ENCODE peak calls at places on chromosomes 2 and 18, in four cellular contexts. I is A549, R is GM12878, S is K562. V is an unnamed sample.

GRCh38 chr2:39135678-39136259 is 14.9 kb upstream of the SOS1 start:
- DNase-seq in R (no peak), I (no peak), S (no peak), V (no peak)

GRCh38 chr18:44729631-44730101 is 49.0 kb downstream of the SETBP1 start:
- DNase-seq in S (no peak), R (no peak), I (no peak), V (peak; percentile 79)

GRCh38 chr2:767440-767839 is 90.2 kb upstream of the TMEM18 start:
- DNase-seq in I (no peak), R (no peak), S (peak; percentile 17), V (no peak)

GRCh38 chr2:25098558-25099486 is 56.9 kb downstream of the EFR3B start:
- DNase-seq in R (no peak), S (no peak), I (peak; percentile 77), V (peak; percentile 80)

GRCh38 chr2:10284108-10284870 is 18.4 kb upstream of the HPCAL1 start:
- DNase-seq in R (no peak), I (no peak), S (no peak), V (no peak)

GRCh38 chr18:30658306-30658705 is 384.2 kb downstream of the DSC3 start:
- DNase-seq in R (no peak), S (no peak), I (no peak), V (no peak)

GRCh38 chr2:233419626-233420431 is 65.5 kb downstream of the DGKD start:
- DNase-seq in S (no peak), I (peak; percentile 61), R (peak; percentile 52), V (peak; percentile 31)

GRCh38 chr2:143029141-143029540 is 100.1 kb upstream of the ARHGAP15 start:
- DNase-seq in S (no peak), I (no peak), R (no peak), V (peak; percentile 77)

GRCh38 chr2:64426191-64426952 is 27.6 kb upstream of the LGALSL start:
- DNase-seq in R (no peak), S (no peak), I (no peak), V (peak; percentile 16)

GRCh38 chr2:181275643-181276070 is 181.5 kb upstream of the ITGA4 start:
- DNase-seq in I (no peak), S (no peak), R (no peak), V (no peak)

GRCh38 chr18:45201489-45201888 is 413.8 kb upstream of the SLC14A2 start:
- DNase-seq in I (peak; percentile 5), S (no peak), R (no peak), V (no peak)

GRCh38 chr2:6832995-6833604 is 32.6 kb downstream of the CMPK2 start:
- DNase-seq in R (no peak), I (no peak), S (no peak), V (no peak)

GRCh38 chr2:6946722-6947121 is 29.5 kb downstream of the RNF144A start:
- DNase-seq in S (no peak), I (peak; percentile 13), R (no peak), V (peak; percentile 68)

GRCh38 chr2:232522014-232522854 is 2.0 kb downstream of the PRSS56 start:
- DNase-seq in I (peak; percentile 42), S (peak; percentile 85), R (no peak), V (no peak)

GRCh38 chr2:100321181-100321880 is 970 bp downstream of the LONRF2 start:
- DNase-seq in S (peak; percentile 46), I (peak; percentile 77), R (no peak), V (peak; percentile 21)

GRCh38 chr2:3288455-3289163 is 89.0 kb downstream of the EIPR1 start:
- DNase-seq in R (no peak), S (no peak), I (no peak), V (no peak)

GRCh38 chr18:26863122-26863879 is 2.2 kb downstream of the AQP4 start:
- DNase-seq in S (no peak), R (no peak), I (peak; percentile 33), V (no peak)

GRCh38 chr2:9083287-9083686 is 79.8 kb upstream of the MBOAT2 start:
- DNase-seq in S (no peak), I (no peak), R (no peak), V (no peak)

GRCh38 chr2:126979039-126979438 is 80.3 kb downstream of the TEX51 start:
- DNase-seq in R (no peak), S (no peak), I (no peak), V (no peak)

GRCh38 chr2:128422571-128422970 is 103.9 kb upstream of the HS6ST1 start:
- DNase-seq in S (no peak), I (peak; percentile 36), R (no peak), V (peak; percentile 88)

GRCh38 chr2:160214461-160215055 is 14.5 kb upstream of the ITGB6 start:
- DNase-seq in I (peak; percentile 86), S (no peak), R (no peak), V (peak; percentile 90)

GRCh38 chr2:73290049-73290839 is 3.1 kb downstream of the EGR4 start:
- DNase-seq in R (no peak), S (no peak), I (peak; percentile 70), V (peak; percentile 41)

GRCh38 chr2:102915128-102915527 is 153.3 kb downstream of the TMEM182 start:
- DNase-seq in S (no peak), R (no peak), I (peak; percentile 59), V (peak; percentile 45)

GRCh38 chr18:78751664-78752063 is 228.0 kb upstream of the SALL3 start:
- DNase-seq in S (no peak), R (no peak), I (no peak), V (no peak)

GRCh38 chr2:42567389-42567788 is 1.0 kb upstream of the MTA3 start:
- DNase-seq in S (no peak), I (no peak), R (no peak), V (peak; percentile 81)

GRCh38 chr2:88554189-88554588 is 73.1 kb downstream of the EIF2AK3 start:
- DNase-seq in I (peak; percentile 25), R (no peak), S (no peak), V (no peak)

GRCh38 chr2:13413989-13414388 is 697.3 kb downstream of the TRIB2 start:
- DNase-seq in I (no peak), S (no peak), R (no peak), V (no peak)

GRCh38 chr2:134205087-134205486 is 48.8 kb upstream of the MGAT5 start:
- DNase-seq in I (no peak), R (no peak), S (no peak), V (no peak)

GRCh38 chr2:134206029-134206428 is 47.8 kb upstream of the MGAT5 start:
- DNase-seq in S (no peak), R (no peak), I (no peak), V (no peak)

GRCh38 chr2:134207589-134208209 is 46.2 kb upstream of the MGAT5 start:
- DNase-seq in R (no peak), S (peak; percentile 49), I (peak; percentile 69), V (peak; percentile 42)

GRCh38 chr2:134208825-134209224 is 45.0 kb upstream of the MGAT5 start:
- DNase-seq in S (no peak), R (no peak), I (no peak), V (no peak)

DNA sequence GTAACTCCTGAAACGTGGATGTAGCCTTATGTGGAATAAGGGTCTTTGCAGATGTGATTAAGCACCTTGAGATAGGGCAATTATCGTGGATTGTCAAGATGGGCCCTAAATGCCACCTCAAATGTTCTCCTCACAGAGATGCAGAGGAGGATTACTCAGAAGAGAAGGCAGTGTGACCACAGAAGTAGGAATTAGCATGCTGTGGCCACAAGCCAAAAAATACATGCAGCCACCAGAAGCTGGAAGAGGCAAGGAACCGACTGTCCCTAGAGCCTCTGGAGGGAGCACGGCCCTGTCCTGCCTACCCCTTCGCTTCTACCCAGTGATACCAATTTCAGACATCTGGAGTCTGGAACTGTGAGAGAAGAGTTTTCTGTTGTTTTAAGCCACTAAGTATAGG is 47.3 kb upstream of the MGAT5 start:
- DNase-seq in S (no peak), R (no peak), I (no peak), V (peak; percentile 66)
- TF ChIP-seq RCOR1 in S (no peak), R (no peak), I (no peak), V (no peak)

GRCh38 chr2:189115126-189115525 is 64.4 kb downstream of the COL5A2 start:
- DNase-seq in S (no peak), R (no peak), I (no peak), V (peak; percentile 38)
- TF ChIP-seq BHLHE40 in S (no peak), R (no peak), I (no peak), V (no peak)

GRCh38 chr2:234958746-234959395 is 7.1 kb downstream of the SH3BP4 start:
- DNase-seq in S (no peak), R (no peak), I (no peak), V (no peak)

GRCh38 chr2:234957533-234958135 is 5.8 kb downstream of the SH3BP4 start:
- DNase-seq in I (no peak), R (no peak), S (no peak), V (peak; percentile 81)

GRCh38 chr2:234961784-234962183 is 10.0 kb downstream of the SH3BP4 start:
- DNase-seq in I (no peak), R (no peak), S (no peak), V (no peak)

GRCh38 chr2:234958311-234958710 is 6.5 kb downstream of the SH3BP4 start:
- DNase-seq in R (no peak), S (no peak), I (no peak), V (no peak)

DNA sequence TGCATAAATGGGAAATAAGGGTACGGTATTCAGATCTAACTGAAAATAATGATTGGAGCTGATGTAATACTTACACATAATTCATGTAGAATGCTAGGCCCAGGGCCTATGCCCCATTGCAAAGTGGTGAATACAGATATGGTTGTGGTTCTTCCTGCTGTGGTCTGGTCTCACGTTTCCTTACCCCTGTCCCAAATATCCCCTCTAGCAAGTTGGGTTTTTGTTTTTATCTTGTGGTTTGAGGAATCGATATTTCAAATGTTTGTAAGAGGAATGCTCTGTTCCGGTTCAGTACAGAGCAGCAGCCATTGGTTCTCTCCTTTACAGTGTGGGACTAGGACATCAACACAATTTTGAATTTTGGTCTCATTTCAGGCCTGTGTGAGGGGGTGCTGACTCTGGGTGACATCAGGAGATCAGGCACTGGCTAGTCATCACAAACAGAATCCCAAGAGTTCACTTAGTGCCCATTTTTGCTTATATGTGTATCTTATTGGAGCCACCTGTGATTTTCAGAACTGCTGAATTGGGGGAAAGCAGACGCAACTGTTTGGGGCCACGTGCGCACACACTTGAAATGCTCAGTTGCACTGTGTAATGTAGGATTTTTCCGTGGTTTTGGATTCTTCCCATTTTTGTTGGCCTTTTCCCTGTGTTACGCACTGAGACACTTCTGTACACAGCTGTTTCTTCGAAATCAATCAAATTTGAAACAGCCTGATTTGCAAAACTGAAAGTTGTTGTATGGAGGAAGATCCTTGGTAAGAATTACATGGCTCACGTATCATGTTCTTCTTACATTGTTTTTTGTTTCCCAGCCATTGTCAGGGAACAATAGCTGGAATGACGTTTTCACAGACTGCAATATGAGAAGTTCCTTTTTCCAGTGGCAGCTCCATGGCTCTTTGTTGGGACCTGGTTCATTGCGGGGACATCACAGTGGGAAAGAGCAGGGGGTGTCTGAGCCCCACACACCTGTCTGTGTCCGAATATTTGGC is 8.6 kb downstream of the SH3BP4 start:
- DNase-seq in R (no peak), I (no peak), S (no peak), V (no peak)
- TF ChIP-seq RCOR1 in R (no peak), I (no peak), S (no peak), V (no peak)

GRCh38 chr2:56224316-56224715 is 40.5 kb downstream of the CCDC85A start:
- DNase-seq in R (no peak), I (no peak), S (no peak), V (no peak)
- TF ChIP-seq BHLHE40 in R (no peak), I (no peak), S (no peak), V (no peak)

V was measured in IMR-90.